ENCODE peak calls at places on chromosomes 1 and 21, in nine cellular contexts. One of them, this sample, is unnamed.

GRCh38 chr1:60160141-60160540 is 86.6 kb upstream of the C1orf87 start:
- DNase-seq in amniotic epithelial cell: peak
- DNase-seq in type B pancreatic cell: no peak
- DNase-seq in Peyer's patch: no peak
- DNase-seq in colonic mucosa: no peak
- DNase-seq in kidney glomerular epithelial cell: no peak
- DNase-seq in H9: no peak
- DNase-seq in glutamatergic neuron: no peak
- DNase-seq in iPS-NIHi11: no peak
- DNase-seq in this sample: no peak

GRCh38 chr1:1752671-1753606 is 25.3 kb downstream of the NADK start:
- DNase-seq in amniotic epithelial cell: no peak
- DNase-seq in iPS-NIHi11: no peak
- DNase-seq in glutamatergic neuron: no peak
- DNase-seq in H9: no peak
- DNase-seq in Peyer's patch: no peak
- DNase-seq in kidney glomerular epithelial cell: no peak
- DNase-seq in colonic mucosa: no peak
- DNase-seq in type B pancreatic cell: no peak
- DNase-seq in this sample: no peak

GRCh38 chr1:192104852-192105251 is 53.4 kb upstream of the RGS18 start:
- DNase-seq in H9: no peak
- DNase-seq in colonic mucosa: no peak
- DNase-seq in type B pancreatic cell: no peak
- DNase-seq in Peyer's patch: no peak
- DNase-seq in amniotic epithelial cell: peak
- DNase-seq in iPS-NIHi11: no peak
- DNase-seq in kidney glomerular epithelial cell: peak
- DNase-seq in glutamatergic neuron: no peak
- DNase-seq in this sample: no peak

GRCh38 chr1:223748773-223749733 is 36.7 kb downstream of the CAPN2 start:
- DNase-seq in amniotic epithelial cell: no peak
- DNase-seq in iPS-NIHi11: peak
- DNase-seq in colonic mucosa: peak
- DNase-seq in kidney glomerular epithelial cell: peak
- DNase-seq in H9: peak
- DNase-seq in Peyer's patch: peak
- DNase-seq in glutamatergic neuron: peak
- DNase-seq in type B pancreatic cell: peak
- DNase-seq in this sample: peak

GRCh38 chr1:165773324-165773965 is 4.8 kb upstream of the TMCO1 start:
- DNase-seq in amniotic epithelial cell: peak
- DNase-seq in H9: no peak
- DNase-seq in kidney glomerular epithelial cell: peak
- DNase-seq in Peyer's patch: no peak
- DNase-seq in type B pancreatic cell: no peak
- DNase-seq in colonic mucosa: no peak
- DNase-seq in glutamatergic neuron: no peak
- DNase-seq in iPS-NIHi11: no peak
- DNase-seq in this sample: no peak

GRCh38 chr1:243294723-243295121 is 38.9 kb downstream of the SDCCAG8 start:
- DNase-seq in iPS-NIHi11: no peak
- DNase-seq in kidney glomerular epithelial cell: peak
- DNase-seq in Peyer's patch: no peak
- DNase-seq in H9: no peak
- DNase-seq in glutamatergic neuron: no peak
- DNase-seq in amniotic epithelial cell: peak
- DNase-seq in type B pancreatic cell: no peak
- DNase-seq in colonic mucosa: no peak
- DNase-seq in this sample: no peak

GRCh38 chr1:78303620-78304019 is 187.2 kb upstream of the PTGFR start:
- DNase-seq in glutamatergic neuron: no peak
- DNase-seq in Peyer's patch: no peak
- DNase-seq in iPS-NIHi11: no peak
- DNase-seq in colonic mucosa: peak
- DNase-seq in type B pancreatic cell: no peak
- DNase-seq in H9: no peak
- DNase-seq in amniotic epithelial cell: peak
- DNase-seq in kidney glomerular epithelial cell: peak
- DNase-seq in this sample: no peak

GRCh38 chr1:19582318-19582717 is 61.8 kb upstream of the NBL1 start:
- DNase-seq in type B pancreatic cell: no peak
- DNase-seq in colonic mucosa: peak
- DNase-seq in H9: peak
- DNase-seq in amniotic epithelial cell: peak
- DNase-seq in glutamatergic neuron: peak
- DNase-seq in kidney glomerular epithelial cell: peak
- DNase-seq in Peyer's patch: peak
- DNase-seq in iPS-NIHi11: peak
- DNase-seq in this sample: peak

GRCh38 chr21:25370311-25370744 is 237.0 kb downstream of the MRPL39 start:
- DNase-seq in glutamatergic neuron: no peak
- DNase-seq in Peyer's patch: no peak
- DNase-seq in kidney glomerular epithelial cell: peak
- DNase-seq in amniotic epithelial cell: peak
- DNase-seq in H9: no peak
- DNase-seq in colonic mucosa: no peak
- DNase-seq in type B pancreatic cell: no peak
- DNase-seq in iPS-NIHi11: no peak
- DNase-seq in this sample: no peak

GRCh38 chr1:214658785-214659184 is 55.8 kb downstream of the CENPF start:
- DNase-seq in iPS-NIHi11: peak
- DNase-seq in amniotic epithelial cell: peak
- DNase-seq in type B pancreatic cell: no peak
- DNase-seq in kidney glomerular epithelial cell: peak
- DNase-seq in H9: no peak
- DNase-seq in glutamatergic neuron: no peak
- DNase-seq in colonic mucosa: no peak
- DNase-seq in Peyer's patch: no peak
- DNase-seq in this sample: peak

GRCh38 chr1:155326020-155326526 is 5.4 kb downstream of the RUSC1 start:
- DNase-seq in colonic mucosa: no peak
- DNase-seq in glutamatergic neuron: no peak
- DNase-seq in H9: no peak
- DNase-seq in Peyer's patch: peak
- DNase-seq in type B pancreatic cell: no peak
- DNase-seq in iPS-NIHi11: no peak
- DNase-seq in amniotic epithelial cell: no peak
- DNase-seq in kidney glomerular epithelial cell: no peak
- DNase-seq in this sample: no peak

GRCh38 chr1:196678510-196678884 is 26.7 kb downstream of the CFH start:
- DNase-seq in H9: no peak
- DNase-seq in glutamatergic neuron: no peak
- DNase-seq in type B pancreatic cell: no peak
- DNase-seq in amniotic epithelial cell: peak
- DNase-seq in iPS-NIHi11: no peak
- DNase-seq in kidney glomerular epithelial cell: no peak
- DNase-seq in colonic mucosa: no peak
- DNase-seq in Peyer's patch: no peak
- DNase-seq in this sample: no peak

GRCh38 chr1:170592591-170593111 is 60.7 kb downstream of the GORAB start:
- DNase-seq in iPS-NIHi11: no peak
- DNase-seq in colonic mucosa: no peak
- DNase-seq in amniotic epithelial cell: no peak
- DNase-seq in type B pancreatic cell: no peak
- DNase-seq in glutamatergic neuron: no peak
- DNase-seq in H9: no peak
- DNase-seq in kidney glomerular epithelial cell: no peak
- DNase-seq in Peyer's patch: no peak
- DNase-seq in this sample: no peak

GRCh38 chr21:15498455-15498854 is 231.3 kb upstream of the USP25 start:
- DNase-seq in glutamatergic neuron: no peak
- DNase-seq in type B pancreatic cell: no peak
- DNase-seq in colonic mucosa: no peak
- DNase-seq in kidney glomerular epithelial cell: no peak
- DNase-seq in amniotic epithelial cell: no peak
- DNase-seq in Peyer's patch: no peak
- DNase-seq in H9: no peak
- DNase-seq in iPS-NIHi11: no peak
- DNase-seq in this sample: no peak

GRCh38 chr1:41795205-41795762 is 123.4 kb downstream of the HIVEP3 start:
- DNase-seq in iPS-NIHi11: no peak
- DNase-seq in H9: no peak
- DNase-seq in colonic mucosa: no peak
- DNase-seq in kidney glomerular epithelial cell: peak
- DNase-seq in amniotic epithelial cell: peak
- DNase-seq in type B pancreatic cell: no peak
- DNase-seq in Peyer's patch: no peak
- DNase-seq in glutamatergic neuron: no peak
- DNase-seq in this sample: no peak

GRCh38 chr21:40511976-40512375 is 335.0 kb downstream of the DSCAM start:
- DNase-seq in amniotic epithelial cell: no peak
- DNase-seq in kidney glomerular epithelial cell: no peak
- DNase-seq in Peyer's patch: no peak
- DNase-seq in colonic mucosa: no peak
- DNase-seq in glutamatergic neuron: no peak
- DNase-seq in iPS-NIHi11: no peak
- DNase-seq in H9: no peak
- DNase-seq in type B pancreatic cell: no peak
- DNase-seq in this sample: no peak

GRCh38 chr1:153592706-153593105 is 20.2 kb downstream of the S100A16 start:
- DNase-seq in glutamatergic neuron: no peak
- DNase-seq in H9: no peak
- DNase-seq in iPS-NIHi11: no peak
- DNase-seq in kidney glomerular epithelial cell: no peak
- DNase-seq in colonic mucosa: no peak
- DNase-seq in type B pancreatic cell: no peak
- DNase-seq in amniotic epithelial cell: no peak
- DNase-seq in Peyer's patch: no peak
- DNase-seq in this sample: no peak

GRCh38 chr1:214234635-214235025 is 46.3 kb upstream of the SMYD2 start:
- DNase-seq in type B pancreatic cell: no peak
- DNase-seq in Peyer's patch: no peak
- DNase-seq in colonic mucosa: no peak
- DNase-seq in H9: no peak
- DNase-seq in iPS-NIHi11: no peak
- DNase-seq in glutamatergic neuron: no peak
- DNase-seq in kidney glomerular epithelial cell: no peak
- DNase-seq in amniotic epithelial cell: no peak
- DNase-seq in this sample: no peak

GRCh38 chr1:193270996-193271395 is 84.6 kb upstream of the B3GALT2 start:
- DNase-seq in type B pancreatic cell: no peak
- DNase-seq in glutamatergic neuron: no peak
- DNase-seq in amniotic epithelial cell: peak
- DNase-seq in Peyer's patch: no peak
- DNase-seq in kidney glomerular epithelial cell: no peak
- DNase-seq in H9: no peak
- DNase-seq in iPS-NIHi11: no peak
- DNase-seq in colonic mucosa: no peak
- DNase-seq in this sample: no peak